ENCODE peak calls at places on chromosome 5, in four cellular contexts. A is endothelial cell of umbilical vein, U is HepG2, G is GM12878. B is an unnamed sample. For H4K20me1, the result is how much of the 10 kb centered on the place peaks cover.

GRCh38 chr5:149580808-149581191 is 498 bp upstream of the ARHGEF37 start:
- DNase-seq in U (no peak), A (no peak), G (no peak), B (no peak)

GRCh38 chr5:23930985-23931384 is 423.6 kb downstream of the PRDM9 start:
- DNase-seq in U (no peak), G (no peak), A (no peak), B (no peak)

GRCh38 chr5:176732736-176733585 is 77.4 kb upstream of the UNC5A start:
- DNase-seq in G (no peak), U (no peak), A (no peak), B (no peak)

GRCh38 chr5:152389209-152389608 is 15.9 kb downstream of the NMUR2 start:
- DNase-seq in A (no peak), U (no peak), G (no peak), B (no peak)

GRCh38 chr5:2299388-2300220 is 416.9 kb upstream of the IRX4 start:
- DNase-seq in A (no peak), G (no peak), U (no peak), B (no peak)

GRCh38 chr5:9222054-9222738 is 323.7 kb downstream of the SEMA5A start:
- DNase-seq in A (no peak), U (no peak), G (no peak), B (no peak)

GRCh38 chr5:4050203-4050602 is 454.6 kb downstream of the IRX1 start:
- DNase-seq in G (no peak), U (no peak), A (no peak), B (no peak)

GRCh38 chr5:157214399-157214798 is 33.8 kb downstream of the ITK start:
- DNase-seq in U (no peak), A (no peak), G (no peak), B (no peak)

GRCh38 chr5:132132138-132132537 is 58.5 kb downstream of the CSF2 start:
- DNase-seq in G (no peak), U (no peak), A (no peak), B (no peak)

GRCh38 chr5:93163010-93163663 is 417.9 kb downstream of the NR2F1-AS1 start:
- DNase-seq in A (peak), U (no peak), G (no peak), B (no peak)

GRCh38 chr5:169521366-169521983 is 62.1 kb upstream of the SPDL1 start:
- DNase-seq in U (no peak), A (peak), G (no peak), B (no peak)

GRCh38 chr5:150448353-150448752 is 1.2 kb downstream of the RPS14 start:
- DNase-seq in A (no peak), G (no peak), U (no peak), B (no peak)

GRCh38 chr5:107604146-107604910 is 66.4 kb downstream of the EFNA5 start:
- DNase-seq in U (no peak), A (no peak), G (no peak), B (no peak)
- TF ChIP-seq MYC in U (no peak), A (no peak), G (no peak), B (no peak)

GRCh38 chr5:72842816-72843215 is 26.4 kb downstream of the TNPO1 start:
- DNase-seq in G (no peak), U (no peak), A (peak), B (peak)

GRCh38 chr5:72844218-72844603 is 27.8 kb downstream of the TNPO1 start:
- DNase-seq in U (no peak), G (no peak), A (peak), B (no peak)

GRCh38 chr5:72837524-72838096 is 21.1 kb downstream of the TNPO1 start:
- DNase-seq in U (no peak), G (no peak), A (peak), B (no peak)

GRCh38 chr5:72845889-72846288 is 29.4 kb downstream of the TNPO1 start:
- DNase-seq in U (no peak), G (no peak), A (no peak), B (no peak)

GRCh38 chr5:72841756-72842535 is 25.5 kb downstream of the TNPO1 start:
- DNase-seq in U (no peak), G (no peak), A (peak), B (no peak)
- H4K20me1 ChIP-seq in U (under half), G (under half), A (under half), B (under half)

DNA sequence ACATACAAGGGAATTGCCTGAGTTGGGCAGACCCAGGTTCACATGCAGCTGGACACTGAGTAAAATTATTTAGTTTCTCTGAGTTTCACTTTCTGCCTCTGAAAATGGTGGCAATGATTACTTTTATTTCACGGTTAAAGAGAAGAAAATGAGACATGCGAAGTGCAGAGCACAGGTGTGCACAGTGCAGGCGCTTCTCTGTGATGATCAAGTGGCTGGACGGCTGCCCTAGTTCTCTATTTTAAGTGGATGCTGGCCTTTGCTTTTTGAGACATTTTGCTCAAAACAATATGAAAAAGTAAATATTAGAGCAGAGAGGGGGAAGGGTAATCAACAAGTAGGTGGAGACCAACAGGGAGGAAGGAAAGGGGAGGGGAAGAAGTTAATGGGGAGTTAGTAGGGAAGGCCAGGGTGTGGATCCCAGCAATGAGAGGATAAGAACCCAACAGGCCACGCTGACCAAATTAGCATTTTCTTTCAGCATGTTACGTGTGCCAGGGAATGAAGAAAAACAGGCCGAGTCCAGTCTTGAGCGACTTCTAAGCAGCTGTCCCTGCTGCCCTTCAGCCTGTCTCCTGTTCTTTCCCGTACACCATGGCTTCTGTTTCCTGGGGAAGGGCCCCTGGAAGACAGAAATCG is 16.1 kb downstream of the SNX18 start:
- DNase-seq in A (peak), G (no peak), U (no peak), B (no peak)
- H3K9ac ChIP-seq in A (no peak), G (no peak), U (no peak), B (no peak)

DNA sequence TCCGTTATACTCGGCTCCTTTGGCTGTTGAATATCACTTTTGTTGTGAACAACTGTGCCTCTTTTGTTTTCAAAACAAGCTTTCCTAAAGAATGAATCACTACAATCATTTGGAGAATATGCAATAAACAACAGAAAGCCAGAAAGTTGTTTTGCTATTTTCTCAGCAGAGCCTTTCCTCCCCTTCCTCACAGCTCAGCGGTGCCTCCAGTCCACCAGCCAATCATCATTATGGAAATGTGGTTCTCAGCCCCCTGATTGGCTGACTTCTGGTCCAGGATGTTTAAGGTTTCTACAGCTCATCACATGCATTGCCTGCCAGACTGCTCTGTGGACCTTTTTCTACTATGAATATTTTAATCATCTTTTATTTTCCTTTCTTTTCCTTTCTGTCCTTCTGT is 9.1 kb upstream of the ZNF608 start:
- DNase-seq in G (no peak), U (peak), A (no peak), B (peak)
- TF ChIP-seq MYC in G (no peak), U (no peak), A (no peak), B (no peak)

GRCh38 chr5:167290478-167290877 is 1001.0 kb upstream of the WWC1 start:
- DNase-seq in A (no peak), U (no peak), G (no peak), B (no peak)

GRCh38 chr5:167296056-167296455 is 995.4 kb upstream of the WWC1 start:
- DNase-seq in G (no peak), U (no peak), A (no peak), B (no peak)

GRCh38 chr5:167294861-167295685 is 996.4 kb upstream of the WWC1 start:
- DNase-seq in G (no peak), A (peak), U (no peak), B (no peak)

GRCh38 chr5:167296680-167297079 is 994.8 kb upstream of the WWC1 start:
- DNase-seq in U (no peak), G (no peak), A (no peak), B (no peak)

GRCh38 chr5:167295686-167296015 is 995.8 kb upstream of the WWC1 start:
- DNase-seq in U (no peak), G (no peak), A (no peak), B (no peak)
- H4K20me1 ChIP-seq in U (under half), G (under half), A (under half), B (under half)

GRCh38 chr5:154308457-154309360 is 118.2 kb downstream of the GALNT10 start:
- DNase-seq in U (no peak), G (no peak), A (peak), B (no peak)

GRCh38 chr5:154309361-154309725 is 118.8 kb downstream of the GALNT10 start:
- DNase-seq in A (peak), U (no peak), G (no peak), B (no peak)

GRCh38 chr5:154311362-154311761 is 120.8 kb downstream of the GALNT10 start:
- DNase-seq in G (peak), A (no peak), U (no peak), B (no peak)

GRCh38 chr5:154312000-154312399 is 121.5 kb downstream of the GALNT10 start:
- DNase-seq in A (no peak), U (no peak), G (no peak), B (no peak)

DNA sequence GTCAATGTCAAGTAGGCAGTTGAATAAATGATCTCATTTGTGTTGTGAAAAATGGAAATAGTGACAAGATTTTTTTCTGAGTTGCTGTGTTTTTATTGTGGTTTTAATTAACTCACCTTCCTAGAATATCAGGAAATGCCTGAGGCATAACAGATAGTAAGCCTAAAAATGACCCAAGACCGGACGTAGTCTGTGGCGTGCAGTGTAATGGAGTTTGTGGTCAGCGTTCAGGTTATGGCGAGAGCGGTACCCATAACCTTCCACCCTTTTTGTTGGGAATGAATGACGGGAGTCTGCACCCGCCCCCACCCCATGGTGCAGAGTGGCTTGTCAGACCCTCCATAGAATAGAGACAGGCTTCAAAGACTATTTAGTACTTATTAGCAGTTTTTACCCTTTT is 119.3 kb downstream of the GALNT10 start:
- DNase-seq in U (no peak), A (peak), G (no peak), B (no peak)
- H3K9ac ChIP-seq in U (no peak), A (peak), G (no peak), B (no peak)

DNA sequence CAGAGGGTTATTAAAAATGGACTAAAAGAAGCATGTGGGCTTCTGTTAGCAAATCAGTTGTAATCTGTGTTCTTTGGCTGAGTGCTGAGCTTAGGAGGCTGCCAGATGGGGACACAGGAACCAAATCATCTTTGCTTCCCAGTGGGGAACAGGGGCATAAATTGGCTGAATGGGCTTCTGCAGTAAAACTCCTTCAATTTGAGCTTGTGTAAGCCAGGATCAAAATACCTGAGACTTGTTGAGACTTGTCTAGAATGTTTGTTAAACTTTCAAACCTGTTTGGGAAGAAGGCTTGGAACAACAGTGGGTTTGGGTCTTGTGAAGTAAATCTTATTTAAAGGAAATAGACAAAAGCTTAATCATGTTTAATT is 32.2 kb upstream of the TNFAIP8 start:
- DNase-seq in G (no peak), A (peak), U (no peak), B (no peak)
- TF ChIP-seq MYC in G (no peak), A (no peak), U (no peak), B (no peak)

B was measured in K562.